ENCODE peak calls at places on chromosomes 7 and 10, in six cellular contexts. J, Y, T, S, Z and O are unnamed samples.

GRCh38 chr10:3468919-3469638 is 296.5 kb upstream of the PITRM1 start:
- DNase-seq in Y (peak; percentile 23), T (peak; percentile 67), J (peak; percentile 55), Z (no peak), S (peak; percentile 51), O (no peak)

GRCh38 chr10:118108194-118109026 is 61.7 kb upstream of the RAB11FIP2 start:
- DNase-seq in S (no peak), T (no peak), J (no peak), Z (no peak), Y (no peak), O (no peak)

GRCh38 chr10:13183625-13184024 is 22.3 kb downstream of the MCM10 start:
- DNase-seq in J (no peak), T (no peak), Y (no peak), S (no peak), Z (no peak), O (no peak)

GRCh38 chr7:31875424-31875823 is 188.4 kb downstream of the PPP1R17 start:
- DNase-seq in Y (no peak), J (no peak), T (no peak), S (no peak), Z (no peak), O (no peak)

GRCh38 chr10:36670616-36671402 is 454.6 kb upstream of the ANKRD30A start:
- DNase-seq in Y (no peak), T (no peak), J (no peak), Z (no peak), S (no peak), O (no peak)

GRCh38 chr7:123797673-123798526 is 47.1 kb upstream of the HYAL4 start:
- DNase-seq in J (no peak), Y (no peak), T (no peak), Z (no peak), S (no peak), O (no peak)

GRCh38 chr7:133009853-133010252 is 72.0 kb downstream of the CHCHD3 start:
- DNase-seq in J (no peak), Y (no peak), Z (no peak), S (no peak), T (no peak), O (no peak)

GRCh38 chr10:9158675-9159074 is 1104.2 kb downstream of the GATA3 start:
- DNase-seq in T (no peak), J (no peak), Y (no peak), S (no peak), Z (no peak), O (no peak)

GRCh38 chr10:57849726-57850357 is 417.9 kb downstream of the IPMK start:
- DNase-seq in T (no peak), J (no peak), S (no peak), Z (no peak), Y (no peak), O (no peak)

GRCh38 chr10:79555354-79555753 is 4.9 kb downstream of the SFTPA2 start:
- DNase-seq in T (peak; percentile 55), S (no peak), Y (no peak), Z (no peak), J (no peak), O (no peak)

GRCh38 chr10:128210215-128211063 is 84.2 kb upstream of the MKI67 start:
- DNase-seq in J (peak; percentile 6), Y (peak; percentile 81), S (peak; percentile 80), T (peak; percentile 85), Z (peak; percentile 85), O (no peak)

GRCh38 chr7:2585446-2585845 is 26.7 kb downstream of the IQCE start:
- DNase-seq in Z (no peak), S (no peak), J (no peak), T (no peak), Y (no peak), O (no peak)

GRCh38 chr10:133197786-133198185 is 32.2 kb upstream of the UTF1 start:
- DNase-seq in Y (no peak), S (peak; percentile 2), J (no peak), Z (no peak), T (no peak), O (no peak)

GRCh38 chr10:59967079-59967478 is 60.7 kb upstream of the CCDC6 start:
- DNase-seq in Z (no peak), T (no peak), Y (no peak), S (no peak), J (no peak), O (no peak)

GRCh38 chr7:5780801-5781496 is 514 bp downstream of the RNF216 start:
- DNase-seq in Y (peak; percentile 39), T (peak; percentile 67), S (peak; percentile 60), J (peak; percentile 11), Z (peak; percentile 35), O (no peak)

GRCh38 chr7:155862088-155862487 is 49.8 kb upstream of the SHH start:
- DNase-seq in J (no peak), S (no peak), Z (no peak), Y (no peak), T (no peak), O (no peak)

GRCh38 chr7:155861480-155861868 is 49.2 kb upstream of the SHH start:
- DNase-seq in J (no peak), Z (no peak), S (no peak), T (no peak), Y (no peak), O (no peak)

GRCh38 chr7:155860840-155861479 is 48.7 kb upstream of the SHH start:
- DNase-seq in T (peak; percentile 86), J (no peak), Y (no peak), S (no peak), Z (no peak), O (peak; percentile 87)

GRCh38 chr7:155863721-155864151 is 51.5 kb upstream of the SHH start:
- DNase-seq in T (no peak), Y (no peak), Z (no peak), S (no peak), J (no peak), O (no peak)

DNA sequence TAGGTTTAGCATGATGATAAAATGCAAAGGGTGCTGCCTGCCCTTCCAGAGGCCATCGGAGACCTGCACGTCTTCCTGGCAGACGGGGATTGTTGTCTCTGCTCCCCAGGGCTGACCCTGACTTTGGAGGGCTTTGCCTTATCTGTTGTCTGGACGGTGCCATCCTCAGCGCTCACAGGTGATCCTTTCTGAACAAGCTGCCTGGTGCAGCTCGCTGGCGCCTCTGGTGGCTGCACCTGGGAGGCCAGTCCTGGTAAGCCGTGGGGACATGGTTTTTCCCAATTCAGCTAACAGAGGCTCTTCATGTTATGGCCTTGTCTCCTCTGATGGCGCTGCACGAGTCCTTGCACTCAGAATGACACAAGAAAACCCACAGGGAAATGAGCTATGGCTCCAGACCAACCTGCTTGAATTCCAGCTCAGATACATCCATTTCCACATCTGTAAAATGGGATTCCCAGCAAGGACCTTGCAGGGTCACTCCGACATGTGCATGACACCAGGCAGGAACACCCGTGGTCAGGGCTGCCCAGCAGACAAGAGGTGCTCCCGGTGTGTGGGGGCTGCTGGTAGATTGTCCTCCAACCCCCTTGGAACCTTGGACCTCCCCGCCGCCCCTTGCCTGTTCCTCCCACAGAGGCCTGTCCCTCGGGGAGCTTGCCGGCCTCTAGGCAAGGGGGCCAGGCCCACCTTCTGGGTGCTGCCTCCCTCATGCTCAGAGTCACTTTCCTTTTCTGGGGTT is 50.4 kb upstream of the SHH start:
- DNase-seq in T (no peak), Z (no peak), Y (no peak), J (no peak), S (no peak), O (peak; percentile 44)
- TF ChIP-seq CTCF in T (no peak), Z (no peak), Y (no peak), J (no peak), S (no peak), O (peak; percentile 42)

GRCh38 chr7:107628461-107629064 is 32.1 kb upstream of the SLC26A4 start:
- DNase-seq in Z (no peak), J (no peak), Y (no peak), S (no peak), T (peak; percentile 44), O (no peak)

GRCh38 chr7:107632466-107632865 is 28.2 kb upstream of the SLC26A4 start:
- DNase-seq in Z (no peak), Y (no peak), S (no peak), T (no peak), J (no peak), O (no peak)

GRCh38 chr7:107627002-107627401 is 33.6 kb upstream of the SLC26A4 start:
- DNase-seq in Y (no peak), Z (no peak), J (no peak), T (no peak), S (no peak), O (no peak)

GRCh38 chr7:107630342-107630741 is 30.3 kb upstream of the SLC26A4 start:
- DNase-seq in Y (no peak), J (no peak), Z (no peak), T (no peak), S (no peak), O (no peak)

GRCh38 chr7:107631588-107631987 is 29.0 kb upstream of the SLC26A4 start:
- DNase-seq in Y (no peak), Z (no peak), J (no peak), T (no peak), S (no peak), O (no peak)
- TF ChIP-seq CTCF in Y (no peak), Z (no peak), J (no peak), T (no peak), S (no peak), O (no peak)

DNA sequence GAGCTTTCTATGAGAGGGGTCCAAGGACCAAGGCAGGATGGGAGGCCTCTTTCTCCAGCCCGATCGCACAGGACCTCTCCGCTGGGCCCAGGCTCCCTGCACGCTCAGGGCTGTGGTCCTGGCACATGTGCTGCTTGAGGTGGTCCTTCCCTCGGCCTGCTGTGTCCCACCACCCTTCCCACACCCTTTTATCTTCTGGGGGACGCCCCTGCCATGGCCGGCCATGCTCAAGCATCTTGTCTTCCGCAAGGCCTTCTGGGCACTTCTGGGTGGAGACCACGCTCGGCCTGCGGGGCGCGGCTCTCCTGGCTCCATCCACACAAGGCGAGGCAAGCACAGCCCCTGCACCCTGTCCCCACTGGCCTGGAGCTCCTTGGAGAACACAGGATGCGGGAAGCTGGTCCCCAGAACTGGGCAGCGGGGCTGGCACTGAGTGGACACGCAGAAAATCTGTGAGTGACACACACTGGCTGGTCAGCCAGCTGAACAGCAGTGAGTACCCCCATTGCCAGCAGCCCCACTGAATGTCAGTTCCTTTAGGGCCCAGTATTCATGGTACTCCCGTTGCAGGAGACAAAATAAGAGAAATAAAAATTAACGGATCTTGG is 115.9 kb downstream of the TCERG1L start:
- DNase-seq in T (no peak), J (no peak), Z (no peak), Y (no peak), S (no peak), O (peak; percentile 30)
- TF ChIP-seq CTCF in T (no peak), J (no peak), Z (no peak), Y (no peak), S (no peak), O (no peak)

DNA sequence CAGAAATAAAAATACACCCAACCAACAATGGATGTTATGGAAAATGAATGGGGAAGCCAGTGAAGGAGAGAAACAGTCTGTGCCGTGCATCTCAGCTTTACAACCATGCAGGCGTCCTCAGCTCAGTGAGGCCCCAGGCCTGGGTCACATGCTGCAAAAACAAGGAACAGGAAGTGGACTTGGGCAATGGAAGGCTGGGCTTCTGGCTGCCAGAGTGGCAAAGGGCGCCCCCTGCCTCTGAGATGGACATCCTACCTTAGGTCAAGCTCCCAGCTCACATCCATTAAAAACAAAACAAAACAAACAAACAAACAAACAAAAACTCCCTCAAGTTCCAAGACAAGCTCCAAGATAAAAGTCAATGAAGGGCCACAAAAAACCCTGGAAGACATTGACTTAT is 54.7 kb upstream of the AFAP1L2 start:
- DNase-seq in J (no peak), Y (peak; percentile 50), S (peak; percentile 38), Z (peak; percentile 60), T (peak; percentile 65), O (no peak)
- TF ChIP-seq CTCF in J (no peak), Y (peak; percentile 30), S (peak; percentile 36), Z (peak; percentile 60), T (peak; percentile 54), O (peak; percentile 43)